ENCODE peak calls at places on chromosomes 13 and 19, in six cellular contexts. One of them, this sample, is unnamed.

GRCh38 chr13:107025991-107026390 is 458.1 kb upstream of the ARGLU1 start:
- DNase-seq in T-helper 9 cell: no peak
- DNase-seq in activated T-cell treated with anti-CD3 and anti-CD28 coated beads for 1 hour: no peak
- DNase-seq in AG04449: no peak
- DNase-seq in DMS153: no peak
- DNase-seq in activated CD8-positive, alpha-beta T cell treated with anti-CD3 and anti-CD28 coated beads for 36 hours: no peak
- DNase-seq in this sample: no peak

GRCh38 chr19:43799502-43800142 is 2.6 kb downstream of the LYPD5 start:
- DNase-seq in activated CD8-positive, alpha-beta T cell treated with anti-CD3 and anti-CD28 coated beads for 36 hours: no peak
- DNase-seq in DMS153: no peak
- DNase-seq in T-helper 9 cell: no peak
- DNase-seq in AG04449: no peak
- DNase-seq in activated T-cell treated with anti-CD3 and anti-CD28 coated beads for 1 hour: no peak
- DNase-seq in this sample: no peak

GRCh38 chr19:49691243-49692101 is 556 bp downstream of the CPT1C start:
- DNase-seq in activated T-cell treated with anti-CD3 and anti-CD28 coated beads for 1 hour: no peak
- DNase-seq in T-helper 9 cell: no peak
- DNase-seq in DMS153: peak
- DNase-seq in activated CD8-positive, alpha-beta T cell treated with anti-CD3 and anti-CD28 coated beads for 36 hours: peak
- DNase-seq in AG04449: no peak
- DNase-seq in this sample: peak

GRCh38 chr19:12270854-12271253 is 23.8 kb downstream of the ZNF44 start:
- DNase-seq in activated T-cell treated with anti-CD3 and anti-CD28 coated beads for 1 hour: no peak
- DNase-seq in AG04449: no peak
- DNase-seq in T-helper 9 cell: no peak
- DNase-seq in activated CD8-positive, alpha-beta T cell treated with anti-CD3 and anti-CD28 coated beads for 36 hours: no peak
- DNase-seq in DMS153: no peak
- DNase-seq in this sample: no peak

GRCh38 chr19:7119582-7119981 is 50.1 kb downstream of the ZNF557 start:
- DNase-seq in activated CD8-positive, alpha-beta T cell treated with anti-CD3 and anti-CD28 coated beads for 36 hours: no peak
- DNase-seq in activated T-cell treated with anti-CD3 and anti-CD28 coated beads for 1 hour: no peak
- DNase-seq in DMS153: no peak
- DNase-seq in T-helper 9 cell: no peak
- DNase-seq in AG04449: no peak
- DNase-seq in this sample: no peak

GRCh38 chr19:32824906-32825608 is 44.5 kb downstream of the SLC7A9 start:
- DNase-seq in AG04449: no peak
- DNase-seq in T-helper 9 cell: no peak
- DNase-seq in DMS153: peak
- DNase-seq in activated CD8-positive, alpha-beta T cell treated with anti-CD3 and anti-CD28 coated beads for 36 hours: no peak
- DNase-seq in activated T-cell treated with anti-CD3 and anti-CD28 coated beads for 1 hour: no peak
- DNase-seq in this sample: no peak

GRCh38 chr19:8451885-8452284 is 7.1 kb downstream of the HNRNPM start:
- DNase-seq in DMS153: no peak
- DNase-seq in activated CD8-positive, alpha-beta T cell treated with anti-CD3 and anti-CD28 coated beads for 36 hours: no peak
- DNase-seq in T-helper 9 cell: no peak
- DNase-seq in AG04449: no peak
- DNase-seq in activated T-cell treated with anti-CD3 and anti-CD28 coated beads for 1 hour: no peak
- DNase-seq in this sample: peak

GRCh38 chr13:110506396-110506795 is 55.1 kb downstream of the RAB20 start:
- DNase-seq in activated CD8-positive, alpha-beta T cell treated with anti-CD3 and anti-CD28 coated beads for 36 hours: no peak
- DNase-seq in DMS153: no peak
- DNase-seq in AG04449: no peak
- DNase-seq in T-helper 9 cell: no peak
- DNase-seq in activated T-cell treated with anti-CD3 and anti-CD28 coated beads for 1 hour: no peak
- DNase-seq in this sample: no peak

GRCh38 chr19:18469245-18470107 is 31.5 kb upstream of the ISYNA1 start:
- DNase-seq in activated CD8-positive, alpha-beta T cell treated with anti-CD3 and anti-CD28 coated beads for 36 hours: peak
- DNase-seq in T-helper 9 cell: peak
- DNase-seq in DMS153: no peak
- DNase-seq in AG04449: no peak
- DNase-seq in activated T-cell treated with anti-CD3 and anti-CD28 coated beads for 1 hour: peak
- DNase-seq in this sample: peak

This sample was measured in NB4.